ENCODE peak calls at places on chromosomes 5 and 9, in nine cellular contexts. T, M, O, S, B, Q, A, W and R are unnamed samples.

GRCh38 chr5:171418982-171419662 is at the start of gene FGF18:
- DNase-seq in S (peak; percentile 33), W (peak; percentile 62), Q (no peak), O (peak; percentile 49), M (peak; percentile 79), B (peak; percentile 23), A (no peak), T (peak; percentile 68), R (peak; percentile 92)

GRCh38 chr5:179270581-179271300 is 74.5 kb downstream of the ADAMTS2 start:
- DNase-seq in O (peak; percentile 83), T (no peak), Q (no peak), B (no peak), W (peak; percentile 18), A (no peak), M (peak; percentile 56), S (no peak), R (no peak)

GRCh38 chr9:124574944-124575343 is 67.7 kb upstream of the NR5A1 start:
- DNase-seq in Q (no peak), O (no peak), W (no peak), A (no peak), M (peak; percentile 71), B (no peak), S (no peak), T (no peak), R (no peak)

GRCh38 chr5:33075731-33076130 is 364.6 kb downstream of the NPR3 start:
- DNase-seq in S (no peak), W (no peak), O (no peak), T (no peak), B (no peak), M (peak; percentile 66), Q (no peak), A (no peak), R (no peak)

GRCh38 chr9:131220485-131220884 is 55.8 kb downstream of the FAM78A start:
- DNase-seq in A (no peak), B (no peak), T (no peak), O (no peak), W (no peak), S (no peak), Q (no peak), M (no peak), R (no peak)

GRCh38 chr9:88106492-88106891 is 31.8 kb downstream of the SPATA31C2 start:
- DNase-seq in M (peak; percentile 32), T (no peak), B (peak; percentile 31), W (no peak), S (no peak), Q (no peak), A (no peak), O (peak; percentile 36), R (no peak)

GRCh38 chr5:103674739-103675138 is 112.2 kb upstream of the NUDT12 start:
- DNase-seq in W (no peak), T (no peak), A (no peak), O (no peak), Q (no peak), B (no peak), S (no peak), M (peak; percentile 69), R (no peak)

GRCh38 chr5:107796797-107797196 is 126.1 kb upstream of the EFNA5 start:
- DNase-seq in M (no peak), B (no peak), W (no peak), S (no peak), Q (no peak), T (no peak), O (no peak), A (no peak), R (no peak)

DNA sequence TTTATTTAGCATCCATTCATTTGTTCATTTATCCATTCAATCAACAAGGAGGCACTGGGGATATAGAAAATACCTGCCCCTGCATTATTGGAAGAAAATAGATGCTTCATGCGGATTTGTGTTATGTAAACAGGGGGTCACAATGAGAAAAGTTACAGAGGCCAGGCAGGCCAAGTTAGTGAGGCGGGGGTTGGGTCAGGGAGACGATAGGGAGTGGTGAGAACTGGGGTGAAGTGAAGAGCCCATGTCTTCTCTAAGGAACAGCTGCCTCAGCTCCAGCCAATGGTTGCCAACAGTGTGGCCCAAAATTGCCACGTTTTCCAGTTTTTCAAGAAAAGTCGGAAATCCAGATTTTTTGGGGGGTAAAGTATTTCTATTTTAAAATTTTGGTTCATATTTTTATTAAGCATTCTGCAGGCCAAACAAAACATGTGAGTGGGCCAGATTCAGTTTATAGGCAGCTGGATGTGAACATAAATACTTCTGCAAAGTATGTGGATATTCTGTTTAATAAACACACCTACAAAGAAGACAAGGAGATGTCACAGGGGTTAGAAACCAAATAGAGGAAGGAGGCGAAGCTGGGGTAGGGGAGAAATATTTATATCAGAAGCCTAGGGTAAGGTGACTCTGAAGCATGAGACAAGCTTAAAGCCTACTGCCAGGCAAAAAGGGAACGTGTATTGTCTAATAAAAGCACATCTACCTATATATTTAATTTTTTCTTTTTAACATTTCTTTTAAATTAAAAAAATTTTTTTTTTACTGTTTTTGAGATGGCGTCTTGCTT is 44.0 kb downstream of the ALG2 start:
- DNase-seq in A (no peak), S (no peak), M (no peak), T (no peak), O (no peak), Q (no peak), W (no peak), B (no peak), R (peak; percentile 75)
- H3K27ac ChIP-seq in A (no peak overlapping the region), S (no peak overlapping the region), M (no peak overlapping the region), T (no peak overlapping the region), O (no peak overlapping the region), Q (no peak overlapping the region), W (no peak overlapping the region), B (no peak overlapping the region), R (no peak overlapping the region)

DNA sequence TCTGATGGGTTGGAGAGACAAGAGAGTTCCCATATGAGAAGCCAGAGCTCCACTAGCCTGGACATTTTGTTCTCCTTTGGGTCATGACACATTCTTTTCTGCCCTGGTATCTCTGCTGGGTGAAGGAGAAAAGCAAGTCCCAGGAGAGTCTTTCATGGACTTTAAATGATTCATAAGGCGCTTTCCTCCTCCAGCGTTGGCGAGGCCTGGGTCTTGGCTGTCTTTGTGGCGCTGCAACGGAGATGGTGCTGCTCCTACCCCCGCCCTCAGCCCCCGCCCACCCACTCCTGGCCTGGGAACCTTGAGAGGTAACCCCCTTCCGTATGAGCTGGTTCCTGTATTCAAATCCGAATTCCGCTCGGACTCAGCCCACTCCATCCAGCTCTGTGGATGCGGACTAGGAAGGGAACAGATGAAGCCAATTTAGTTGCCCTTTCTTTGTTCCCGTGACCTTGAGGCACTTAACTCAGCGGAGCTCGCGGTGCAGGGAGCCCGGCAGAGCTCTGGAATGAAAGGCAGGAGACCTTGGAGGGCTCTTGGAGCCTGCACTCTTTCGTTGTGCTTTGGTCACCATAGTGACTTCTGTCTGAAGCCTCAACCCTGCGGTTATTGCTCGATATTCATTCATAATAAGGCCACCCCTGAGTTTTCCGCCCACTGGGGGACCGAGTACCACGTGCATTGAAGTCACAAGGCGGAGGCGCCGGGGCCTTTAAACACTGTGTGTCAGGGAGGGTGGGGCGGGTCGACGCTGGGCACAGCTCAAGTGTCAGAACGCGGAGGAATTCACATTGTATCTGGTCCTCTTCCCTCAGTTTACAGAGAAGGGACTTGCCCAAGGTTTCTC is 14.0 kb upstream of the PWWP2A start:
- DNase-seq in T (peak; percentile 53), M (peak; percentile 74), B (peak; percentile 32), A (peak; percentile 31), S (no peak), O (peak; percentile 27), W (peak; percentile 21), Q (no peak), R (no peak)
- H3K27ac ChIP-seq in T (peak overlapping the region; percentile 37), M (no peak overlapping the region), B (no peak overlapping the region), A (peak overlapping the region; percentile 68), S (no peak overlapping the region), O (peak overlapping the region; percentile 31), W (peak overlapping the region; percentile 31), Q (no peak overlapping the region), R (no peak overlapping the region)

DNA sequence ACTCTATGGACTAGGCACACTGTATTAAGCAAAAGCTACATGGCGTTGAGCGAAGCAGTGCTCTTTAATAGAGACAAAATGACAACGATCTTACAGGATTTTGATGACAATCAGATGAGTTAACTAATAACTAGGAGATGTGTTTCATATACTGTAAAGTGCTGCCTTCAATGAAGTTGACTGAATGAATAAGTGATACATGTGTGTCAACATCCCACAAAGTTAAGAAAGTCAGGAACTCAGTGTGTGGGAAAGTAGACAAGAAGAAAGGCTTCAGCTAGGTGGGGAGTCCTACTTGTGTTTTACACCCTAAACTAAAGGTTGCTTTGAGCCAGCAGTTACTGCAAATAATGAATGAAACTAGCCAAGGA is 79.6 kb downstream of the PAPPA start:
- DNase-seq in B (no peak), Q (no peak), M (no peak), W (no peak), A (no peak), T (no peak), O (no peak), S (no peak), R (no peak)
- H3K27ac ChIP-seq in B (no peak overlapping the region), Q (no peak overlapping the region), M (peak overlapping the region; percentile 35), W (no peak overlapping the region), A (no peak overlapping the region), T (no peak overlapping the region), O (peak overlapping the region; percentile 55), S (no peak overlapping the region), R (no peak overlapping the region)

GRCh38 chr9:120714846-120715231 is 569 bp upstream of the MEGF9 start:
- DNase-seq in M (no peak), O (no peak), A (no peak), S (no peak), T (no peak), W (no peak), B (no peak), Q (no peak), R (no peak)

GRCh38 chr9:120711841-120712538 is 2.3 kb downstream of the MEGF9 start:
- DNase-seq in O (no peak), W (no peak), Q (no peak), M (no peak), S (no peak), T (no peak), B (no peak), A (no peak), R (no peak)

GRCh38 chr9:120714088-120714845 is at the start of gene MEGF9:
- DNase-seq in T (peak; percentile 96), O (peak; percentile 98), Q (peak; percentile 96), S (peak; percentile 95), M (peak; percentile 96), A (peak; percentile 96), W (peak; percentile 99), B (peak; percentile 96), R (peak; percentile 99)

GRCh38 chr9:120712539-120713031 is 1.7 kb downstream of the MEGF9 start:
- DNase-seq in T (no peak), A (no peak), W (no peak), S (no peak), B (no peak), Q (no peak), M (no peak), O (no peak), R (no peak)

DNA sequence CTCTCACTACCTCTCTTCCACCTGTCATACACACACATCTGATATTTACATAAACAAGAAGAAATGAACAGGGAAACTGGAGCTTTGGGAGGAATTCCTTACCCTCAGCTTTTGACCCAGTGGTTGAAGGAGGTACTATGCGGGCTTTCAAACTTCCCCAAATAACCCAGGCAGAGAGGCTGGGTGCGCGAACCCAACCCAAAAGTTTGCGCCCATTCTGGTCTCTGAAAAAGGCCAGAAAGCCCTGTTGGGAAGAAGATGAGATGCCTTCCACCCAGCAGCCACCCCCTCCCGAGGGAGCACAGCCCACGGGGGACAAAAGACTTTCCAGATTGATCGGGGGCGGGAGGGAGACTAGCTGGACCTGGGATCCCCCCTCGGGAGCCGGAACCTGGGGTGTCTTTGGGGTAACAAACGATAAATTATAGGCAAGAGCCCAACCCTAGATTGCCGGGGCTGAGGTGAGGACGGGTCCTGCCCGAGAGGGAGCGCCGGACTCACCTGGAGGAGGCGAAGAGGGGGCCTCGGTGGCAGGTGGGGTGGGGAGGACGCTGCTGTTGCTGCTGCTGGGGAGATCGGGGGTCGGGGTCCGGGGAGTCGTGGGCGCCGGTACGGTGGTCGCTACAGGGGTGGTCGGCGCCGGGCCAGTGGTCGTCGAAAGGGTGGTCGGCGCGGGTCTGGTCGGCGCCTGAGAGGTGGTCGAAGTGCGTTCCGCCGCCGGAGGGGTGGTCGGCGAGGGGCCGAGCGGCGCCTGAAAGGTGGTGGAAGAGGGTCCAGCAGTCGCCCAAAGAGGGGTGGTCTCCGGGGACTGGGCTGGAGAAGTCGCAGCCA is 798 bp downstream of the MEGF9 start:
- DNase-seq in B (no peak), S (no peak), W (peak; percentile 29), Q (peak; percentile 52), M (no peak), O (peak; percentile 39), A (no peak), T (no peak), R (no peak)
- H3K27ac ChIP-seq in B (peak overlapping the region; percentile 87), S (peak overlapping the region; percentile 34), W (peak overlapping the region; percentile 84), Q (peak overlapping the region; percentile 61), M (peak overlapping the region; percentile 46), O (peak overlapping the region; percentile 91), A (peak overlapping the region; percentile 72), T (no peak overlapping the region), R (peak overlapping the region; percentile 83)